ENCODE peak calls at places on chromosomes 11 and 22, in ten cellular contexts. Y is ovary; J is body of pancreas; D is omental fat pad; K is endothelial cell; Q is GM12865; L is GM23338; X is mucosa of descending colon; T is GM20000; E is CD4-positive, alpha-beta T cell. C is an unnamed sample.
A peak's percentile ranks its signal among the peaks of the same experiment; 100 is the strongest.

GRCh38 chr22:35739642-35740041 is 22.0 kb downstream of the APOL5 start:
- DNase-seq in Y (no peak), J (no peak), D (no peak), K (no peak), Q (peak; percentile 9), L (peak; percentile 50), X (no peak), T (no peak), E (no peak), C (peak; percentile 23)

GRCh38 chr11:115929618-115930129 is 425.5 kb upstream of the CADM1 start:
- DNase-seq in Y (no peak), J (no peak), D (no peak), K (no peak), Q (peak; percentile 89), L (no peak), X (no peak), T (no peak), E (no peak), C (no peak)

GRCh38 chr11:6443269-6444003 is 2.6 kb upstream of the HPX start:
- DNase-seq in Y (peak; percentile 62), J (peak; percentile 61), D (no peak), K (peak; percentile 61), Q (peak; percentile 63), L (peak; percentile 87), X (no peak), T (peak; percentile 77), E (peak; percentile 61), C (peak; percentile 48)

GRCh38 chr22:25062378-25063095 is 110.0 kb downstream of the KIAA1671 start:
- DNase-seq in Y (no peak), J (peak; percentile 25), D (no peak), K (no peak), Q (no peak), L (no peak), X (peak; percentile 79), T (no peak), E (peak; percentile 83), C (peak; percentile 79)

GRCh38 chr11:113674397-113674685 is 31.8 kb downstream of the TMPRSS5 start:
- DNase-seq in Y (no peak), J (no peak), D (no peak), K (no peak), Q (no peak), L (no peak), X (no peak), T (no peak), E (no peak), C (no peak)

GRCh38 chr11:133907216-133907615 is 49.6 kb downstream of the IGSF9B start:
- DNase-seq in Y (no peak), J (no peak), D (no peak), K (no peak), Q (no peak), L (no peak), X (no peak), T (no peak), E (no peak), C (no peak)

GRCh38 chr11:55956521-55956920 is 13.2 kb downstream of the OR10AG1 start:
- DNase-seq in Y (no peak), J (peak; percentile 7), D (no peak), K (no peak), Q (no peak), L (no peak), X (no peak), T (no peak), E (no peak), C (no peak)

GRCh38 chr11:69381681-69382130 is 87.8 kb downstream of the MYEOV start:
- DNase-seq in Y (peak; percentile 7), J (no peak), D (no peak), K (no peak), Q (no peak), L (no peak), X (no peak), T (no peak), E (peak; percentile 27), C (no peak)

GRCh38 chr11:12287009-12287373 is 90.4 kb upstream of the PARVA start:
- DNase-seq in Y (peak; percentile 43), J (no peak), D (no peak), K (no peak), Q (no peak), L (no peak), X (no peak), T (no peak), E (no peak), C (no peak)

GRCh38 chr22:46815896-46816721 is 53.7 kb downstream of the TBC1D22A start:
- DNase-seq in Y (no peak), J (no peak), D (no peak), K (no peak), Q (no peak), L (peak; percentile 31), X (no peak), T (no peak), E (no peak), C (no peak)

GRCh38 chr11:1931326-1931725 is 11.8 kb downstream of the TNNT3 start:
- DNase-seq in Y (no peak), J (peak; percentile 23), D (no peak), K (no peak), Q (no peak), L (no peak), X (no peak), T (peak; percentile 21), E (no peak), C (no peak)

GRCh38 chr11:7353100-7353499 is 101.4 kb downstream of the SYT9 start:
- DNase-seq in Y (no peak), J (peak; percentile 3), D (no peak), K (peak; percentile 46), Q (peak; percentile 58), L (peak; percentile 87), X (no peak), T (peak; percentile 41), E (no peak), C (no peak)

GRCh38 chr22:45842141-45842831 is 134.7 kb downstream of the WNT7B start:
- DNase-seq in Y (no peak), J (no peak), D (no peak), K (no peak), Q (no peak), L (no peak), X (no peak), T (no peak), E (no peak), C (peak; percentile 70)

GRCh38 chr11:70680781-70681281 is 282.5 kb downstream of the CTTN start:
- DNase-seq in Y (no peak), J (no peak), D (no peak), K (no peak), Q (no peak), L (no peak), X (no peak), T (no peak), E (no peak), C (no peak)

GRCh38 chr22:37533995-37534394 is 14.8 kb upstream of the CARD10 start:
- DNase-seq in Y (no peak), J (no peak), D (no peak), K (no peak), Q (peak; percentile 48), L (no peak), X (peak; percentile 3), T (no peak), E (no peak), C (no peak)

GRCh38 chr11:131186629-131187075 is 183.8 kb upstream of the NTM start:
- DNase-seq in Y (no peak), J (no peak), D (no peak), K (peak; percentile 14), Q (peak; percentile 84), L (peak; percentile 51), X (no peak), T (peak; percentile 79), E (no peak), C (no peak)
- TF ChIP-seq CTCF in Y (no peak), J (no peak), D (no peak), K (no peak), Q (no peak), L (no peak), X (no peak), T (no peak), E (no peak), C (no peak)

DNA sequence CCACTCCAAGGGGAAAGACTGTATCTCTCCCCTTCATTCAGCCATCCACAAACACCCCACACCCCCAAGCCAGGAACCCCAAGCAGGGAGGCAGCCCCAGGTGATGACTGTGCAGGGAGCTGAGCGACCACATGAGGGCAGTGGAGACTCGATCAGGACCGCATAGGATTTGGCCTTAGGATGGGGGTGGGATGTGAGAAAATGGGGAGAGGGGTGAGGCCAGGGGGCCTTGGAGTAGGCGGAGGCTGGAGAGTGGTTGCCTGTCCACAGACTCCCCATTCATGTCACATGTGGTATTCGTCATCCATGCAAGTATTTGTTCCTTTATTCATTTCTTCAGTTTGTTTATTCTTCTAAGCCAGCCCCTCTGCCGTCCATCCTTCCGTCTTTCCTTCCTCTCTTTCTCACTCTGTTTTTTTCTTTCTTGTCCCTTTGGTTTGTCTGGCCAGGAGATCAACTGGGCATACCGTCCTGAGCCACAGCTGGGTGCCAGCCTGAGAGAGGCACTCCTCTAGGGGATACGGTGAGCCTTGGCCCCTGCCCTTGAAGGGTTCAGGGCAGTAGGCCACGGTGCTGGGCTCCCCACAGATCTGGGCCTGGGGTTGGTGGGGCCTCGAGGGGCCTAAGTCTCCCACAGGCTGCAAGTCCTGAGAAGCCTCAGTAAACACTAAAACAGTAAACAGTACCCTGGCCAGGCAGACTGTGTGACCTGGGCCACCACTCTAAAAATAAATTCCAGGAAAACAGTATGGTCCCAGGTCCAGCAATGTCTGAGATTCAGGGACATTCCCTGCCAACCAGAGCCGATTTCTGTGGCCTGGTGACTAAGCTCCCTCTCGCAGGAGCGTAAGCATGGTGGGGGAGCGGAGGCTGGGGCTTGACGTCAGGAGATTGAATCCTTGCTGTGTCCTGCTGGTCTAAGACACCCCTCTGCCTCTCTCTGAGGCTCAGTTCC is 2.5 kb upstream of the RHOD start:
- DNase-seq in Y (peak; percentile 60), J (peak; percentile 68), D (peak; percentile 33), K (peak; percentile 63), Q (peak; percentile 57), L (peak; percentile 90), X (no peak), T (peak; percentile 86), E (peak; percentile 47), C (peak; percentile 53)
- TF ChIP-seq CTCF in Y (peak; percentile 62), J (peak; percentile 75), D (no peak), K (peak; percentile 52), Q (peak; percentile 83), L (peak; percentile 99), X (peak; percentile 42), T (peak; percentile 75), E (peak; percentile 48), C (peak; percentile 70)

DNA sequence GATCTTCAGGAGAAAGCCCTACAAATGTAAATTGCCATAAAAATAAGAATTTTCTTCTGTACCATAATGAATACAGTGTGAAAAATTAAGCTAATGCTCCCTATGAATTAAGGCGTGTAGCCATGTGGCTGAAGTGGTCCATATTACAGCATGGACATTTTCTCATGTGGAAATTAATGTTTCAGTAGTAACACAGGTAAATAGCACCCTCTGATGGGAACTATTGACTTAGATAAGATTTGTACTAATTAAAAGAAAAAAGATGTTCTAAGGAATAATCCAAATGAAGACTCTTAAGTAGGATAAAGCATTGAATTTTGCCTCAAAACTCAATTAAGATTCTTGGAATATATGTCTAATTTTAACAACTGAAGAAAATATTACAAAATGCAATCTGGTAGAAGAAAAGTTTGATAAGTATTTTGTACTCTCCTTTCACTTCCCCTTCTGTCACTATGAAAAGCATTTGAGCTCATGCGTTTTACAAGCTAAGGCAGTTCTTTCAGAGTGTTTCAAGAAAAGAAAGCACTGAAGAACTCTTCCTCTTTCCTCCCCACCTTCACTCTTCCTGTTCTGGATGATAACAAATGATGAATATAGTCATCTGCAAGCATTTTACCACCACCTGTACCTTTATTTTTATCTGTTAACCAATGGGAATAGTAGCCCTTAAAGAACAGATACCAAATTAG is 9.9 kb upstream of the OR8D2 start:
- DNase-seq in Y (no peak), J (no peak), D (no peak), K (no peak), Q (peak; percentile 53), L (peak; percentile 2), X (no peak), T (peak; percentile 25), E (no peak), C (no peak)
- TF ChIP-seq CTCF in Y (no peak), J (peak; percentile 7), D (no peak), K (no peak), Q (no peak), L (no peak), X (no peak), T (no peak), E (no peak), C (no peak)

GRCh38 chr11:62974848-62975522 is 9.8 kb downstream of the SLC22A6 start:
- DNase-seq in Y (no peak), J (peak; percentile 72), D (no peak), K (peak; percentile 43), Q (peak; percentile 11), L (peak; percentile 81), X (peak; percentile 79), T (peak; percentile 34), E (no peak), C (peak; percentile 54)
- TF ChIP-seq CTCF in Y (no peak), J (peak; percentile 62), D (no peak), K (no peak), Q (peak; percentile 47), L (peak; percentile 81), X (peak; percentile 74), T (peak; percentile 14), E (peak; percentile 10), C (peak; percentile 48)